ENCODE peak calls at places on chromosomes 1 and 21, in ten cellular contexts. W, V, Z, Q, B, P, S, C, L and G are unnamed samples.

GRCh38 chr1:22819391-22819790 is 108.8 kb downstream of the EPHB2 start:
- DNase-seq in W (no peak), C (no peak), L (no peak), B (no peak), Z (no peak), S (no peak), V (no peak), Q (no peak), P (no peak), G (peak)

GRCh38 chr1:156750191-156750931 is 1.1 kb downstream of the HDGF start:
- DNase-seq in L (peak), C (peak), Q (no peak), B (peak), Z (no peak), W (no peak), P (no peak), V (peak), S (peak), G (peak)

GRCh38 chr1:220787069-220787614 is 429 bp downstream of the MTARC1 start:
- DNase-seq in L (peak), W (peak), S (peak), Z (no peak), V (no peak), B (peak), P (peak), Q (no peak), C (peak), G (no peak)

GRCh38 chr1:37930246-37931142 is 16.4 kb downstream of the INPP5B start:
- DNase-seq in W (peak), L (no peak), V (no peak), P (no peak), S (peak), Q (no peak), Z (peak), B (no peak), C (peak), G (peak)

GRCh38 chr1:152110860-152111514 is 4.3 kb downstream of the TCHH start:
- DNase-seq in Q (peak), C (peak), P (peak), V (peak), W (no peak), L (peak), B (peak), S (no peak), Z (peak), G (no peak)

GRCh38 chr21:42147386-42148020 is 71.4 kb upstream of the ABCG1 start:
- DNase-seq in Z (no peak), W (peak), S (no peak), L (peak), P (no peak), B (no peak), V (no peak), C (no peak), Q (peak), G (no peak)

GRCh38 chr1:162977944-162978568 is 91.1 kb upstream of the RGS4 start:
- DNase-seq in P (no peak), B (no peak), Z (no peak), W (no peak), Q (no peak), S (no peak), L (peak), C (no peak), V (peak), G (no peak)

GRCh38 chr21:29166333-29166732 is 35.9 kb downstream of the MAP3K7CL start:
- DNase-seq in L (no peak), Z (no peak), C (no peak), S (no peak), Q (no peak), P (no peak), W (no peak), V (no peak), B (no peak), G (no peak)

GRCh38 chr1:3483801-3484444 is 29.5 kb downstream of the ARHGEF16 start:
- DNase-seq in C (peak), V (peak), W (no peak), L (peak), P (peak), B (peak), Z (peak), S (peak), Q (no peak), G (no peak)

GRCh38 chr1:59058681-59059441 is 238.0 kb upstream of the FGGY start:
- DNase-seq in V (no peak), Q (no peak), W (no peak), L (no peak), Z (no peak), P (no peak), S (no peak), B (no peak), C (no peak), G (no peak)

GRCh38 chr1:62426238-62426637 is 10.6 kb upstream of the USP1 start:
- DNase-seq in L (no peak), W (no peak), Q (no peak), C (no peak), B (no peak), S (no peak), Z (no peak), V (no peak), P (no peak), G (no peak)

GRCh38 chr1:78387872-78388271 is 102.9 kb upstream of the PTGFR start:
- DNase-seq in S (no peak), C (no peak), P (no peak), B (no peak), V (no peak), Z (peak), Q (no peak), L (no peak), W (no peak), G (no peak)

GRCh38 chr1:3219005-3219724 is 150.2 kb downstream of the PRDM16 start:
- DNase-seq in L (no peak), V (peak), W (peak), C (peak), P (peak), S (peak), Q (no peak), B (peak), Z (peak), G (no peak)

GRCh38 chr1:205922314-205922713 is 20.9 kb downstream of the SLC26A9 start:
- DNase-seq in Z (no peak), S (no peak), V (no peak), L (peak), Q (peak), B (no peak), P (no peak), W (peak), C (no peak), G (peak)

GRCh38 chr1:225668222-225668621 is 15.3 kb upstream of the ENAH start:
- DNase-seq in S (no peak), C (no peak), L (no peak), Z (no peak), P (no peak), V (no peak), W (no peak), B (no peak), Q (no peak), G (no peak)

GRCh38 chr1:63537940-63538339 is 14.6 kb downstream of the EFCAB7 start:
- DNase-seq in V (peak), Z (peak), B (no peak), P (no peak), S (no peak), L (no peak), C (no peak), Q (no peak), W (no peak), G (no peak)

GRCh38 chr21:45590726-45591618 is 48.7 kb upstream of the SLC19A1 start:
- DNase-seq in W (peak), S (no peak), V (no peak), C (no peak), B (peak), P (peak), Z (peak), L (peak), Q (peak), G (no peak)

GRCh38 chr1:117077267-117077666 is 17.1 kb downstream of the TTF2 start:
- DNase-seq in Q (no peak), S (no peak), W (no peak), V (peak), Z (peak), B (no peak), L (no peak), C (no peak), P (no peak), G (no peak)

GRCh38 chr1:200922406-200922805 is 27.7 kb downstream of the INAVA start:
- DNase-seq in P (no peak), L (no peak), V (no peak), S (no peak), Q (peak), Z (no peak), C (no peak), B (no peak), W (peak), G (no peak)

GRCh38 chr1:4564083-4564482 is 90.3 kb upstream of the AJAP1 start:
- DNase-seq in S (no peak), Z (no peak), V (no peak), L (no peak), P (no peak), C (no peak), B (no peak), W (no peak), Q (no peak), G (no peak)

GRCh38 chr1:63152572-63152971 is 169.8 kb upstream of the FOXD3 start:
- DNase-seq in Q (no peak), Z (no peak), S (no peak), C (no peak), L (no peak), B (no peak), V (no peak), W (no peak), P (no peak), G (no peak)

GRCh38 chr1:27713139-27713725 is 12.5 kb upstream of the FAM76A start:
- DNase-seq in B (no peak), P (no peak), Q (no peak), S (no peak), C (no peak), Z (no peak), W (no peak), V (no peak), L (no peak), G (no peak)

GRCh38 chr21:37159053-37159776 is 86.2 kb downstream of the TTC3 start:
- DNase-seq in C (no peak), S (no peak), B (no peak), L (no peak), V (no peak), W (no peak), Q (no peak), P (no peak), Z (no peak), G (no peak)

GRCh38 chr1:151144474-151145157 is 1.8 kb downstream of the SEMA6C start:
- DNase-seq in V (no peak), C (no peak), Z (peak), W (no peak), L (peak), B (no peak), P (no peak), S (peak), Q (no peak), G (peak)

GRCh38 chr1:78101514-78101913 is 55.7 kb downstream of the GIPC2 start:
- DNase-seq in P (peak), C (peak), Q (no peak), L (no peak), W (no peak), Z (peak), S (peak), V (peak), B (peak), G (no peak)

GRCh38 chr21:46621457-46622182 is 13.9 kb upstream of the PRMT2 start:
- DNase-seq in P (no peak), Z (no peak), L (no peak), Q (peak), W (peak), C (no peak), S (no peak), B (no peak), V (no peak), G (no peak)

GRCh38 chr1:219555802-219556201 is 57.1 kb downstream of the ZC3H11B start:
- DNase-seq in C (no peak), L (no peak), V (peak), B (no peak), P (peak), Z (peak), Q (no peak), S (no peak), W (no peak), G (no peak)

GRCh38 chr1:217907504-217907903 is 276.4 kb downstream of the SPATA17 start:
- DNase-seq in Z (peak), Q (no peak), C (no peak), L (no peak), P (peak), S (no peak), B (no peak), V (peak), W (no peak), G (no peak)

GRCh38 chr1:164617607-164618564 is 58.9 kb downstream of the PBX1 start:
- DNase-seq in Q (no peak), C (peak), W (no peak), S (peak), B (peak), P (no peak), Z (peak), V (peak), L (peak), G (no peak)

GRCh38 chr1:1955651-1956094 is 36.6 kb upstream of the TMEM52 start:
- DNase-seq in P (no peak), Q (no peak), Z (no peak), L (no peak), B (no peak), C (no peak), W (no peak), V (no peak), S (no peak), G (peak)

GRCh38 chr1:1956586-1957532 is 37.8 kb upstream of the TMEM52 start:
- DNase-seq in Q (no peak), P (no peak), Z (no peak), W (no peak), L (no peak), B (no peak), V (no peak), S (no peak), C (no peak), G (peak)

GRCh38 chr1:1954015-1954414 is 34.9 kb upstream of the TMEM52 start:
- DNase-seq in V (no peak), C (no peak), Z (no peak), W (no peak), B (no peak), Q (no peak), L (no peak), P (no peak), S (no peak), G (peak)

GRCh38 chr1:1956101-1956500 is 37.0 kb upstream of the TMEM52 start:
- DNase-seq in W (no peak), B (no peak), V (no peak), L (no peak), Q (no peak), Z (no peak), P (no peak), S (no peak), C (no peak), G (no peak)

DNA sequence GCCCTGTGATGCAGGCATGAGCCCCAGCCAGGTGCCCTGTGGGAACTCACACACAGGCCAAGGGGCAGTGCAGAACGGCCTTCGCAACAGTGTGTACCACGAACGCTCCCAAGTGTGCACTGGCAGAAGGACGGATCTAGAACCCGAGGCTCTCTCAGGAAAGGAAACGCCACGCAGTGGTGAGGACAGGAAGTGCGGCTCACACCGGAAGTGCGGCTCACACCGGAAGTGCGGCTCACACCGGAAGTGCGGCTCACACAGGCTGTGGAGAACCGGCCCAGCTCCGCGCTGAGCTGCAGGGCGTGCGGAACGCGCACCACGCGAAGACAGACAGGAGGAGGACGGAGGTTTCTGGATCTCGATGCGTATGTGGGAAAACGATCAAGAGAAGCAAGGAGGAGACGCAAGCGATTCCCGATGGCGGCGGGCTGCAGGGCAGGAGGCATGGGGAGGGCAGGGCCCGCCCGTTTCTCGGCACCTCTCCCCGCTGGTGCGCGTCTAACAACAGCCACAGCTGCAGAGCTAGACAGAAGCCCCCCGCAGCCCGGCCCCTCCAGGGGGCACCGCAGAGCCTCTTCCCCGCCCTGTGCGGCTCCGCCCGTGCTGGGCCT is 35.9 kb upstream of the TMEM52 start:
- DNase-seq in Q (no peak), S (no peak), V (no peak), P (no peak), W (no peak), L (peak), C (no peak), B (no peak), Z (no peak), G (peak)
- TF ChIP-seq CTCF in Q (no peak), S (no peak), V (no peak), P (no peak), W (no peak), L (peak), C (no peak), B (no peak), Z (no peak), G (no peak)

DNA sequence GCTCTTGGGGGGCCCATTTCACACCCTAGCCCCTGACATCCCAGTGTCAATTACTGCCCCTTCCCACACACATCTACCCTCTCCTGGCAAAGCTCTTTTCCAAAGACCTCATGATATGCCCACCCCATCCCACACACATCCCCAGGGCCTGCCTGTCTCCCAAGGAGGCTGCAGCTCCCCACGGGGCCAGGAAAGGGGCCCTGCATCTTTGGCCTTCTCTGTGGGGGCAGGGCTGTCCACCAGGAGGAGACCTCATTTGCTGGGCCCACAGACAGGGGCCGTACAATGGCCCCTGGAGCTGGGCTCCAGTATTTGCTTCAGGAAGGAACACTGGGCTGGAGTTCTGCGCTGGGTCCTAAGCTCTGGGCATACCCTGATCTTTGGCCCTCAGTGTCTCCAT is 65.6 kb upstream of the RUNX3 start:
- DNase-seq in S (no peak), B (no peak), C (no peak), Q (no peak), W (no peak), P (no peak), V (no peak), Z (no peak), L (no peak), G (peak)
- TF ChIP-seq CTCF in S (no peak), B (no peak), C (no peak), Q (no peak), W (no peak), P (no peak), V (no peak), Z (no peak), L (no peak), G (no peak)

GRCh38 chr1:17273096-17273495 is 24.2 kb downstream of the PADI3 start:
- DNase-seq in B (no peak), Z (no peak), S (no peak), V (no peak), W (no peak), C (no peak), Q (no peak), L (no peak), P (no peak), G (peak)

GRCh38 chr1:17272641-17273040 is 23.7 kb downstream of the PADI3 start:
- DNase-seq in W (no peak), L (no peak), B (peak), V (no peak), Q (no peak), S (no peak), C (peak), P (no peak), Z (no peak), G (peak)

GRCh38 chr1:17276568-17276967 is 27.7 kb downstream of the PADI3 start:
- DNase-seq in L (no peak), W (no peak), Z (peak), C (no peak), S (no peak), V (peak), Q (no peak), B (no peak), P (peak), G (peak)

GRCh38 chr1:17272066-17272465 is 23.2 kb downstream of the PADI3 start:
- DNase-seq in C (no peak), B (no peak), Q (no peak), P (no peak), W (no peak), S (no peak), V (no peak), L (no peak), Z (no peak), G (peak)

GRCh38 chr1:17274186-17275170 is 25.6 kb downstream of the PADI3 start:
- DNase-seq in L (peak), W (peak), Q (no peak), V (peak), C (peak), S (no peak), B (peak), P (peak), Z (peak), G (peak)
- TF ChIP-seq CTCF in L (peak), W (no peak), Q (peak), V (peak), C (peak), S (no peak), B (peak), P (peak), Z (peak), G (peak)

DNA sequence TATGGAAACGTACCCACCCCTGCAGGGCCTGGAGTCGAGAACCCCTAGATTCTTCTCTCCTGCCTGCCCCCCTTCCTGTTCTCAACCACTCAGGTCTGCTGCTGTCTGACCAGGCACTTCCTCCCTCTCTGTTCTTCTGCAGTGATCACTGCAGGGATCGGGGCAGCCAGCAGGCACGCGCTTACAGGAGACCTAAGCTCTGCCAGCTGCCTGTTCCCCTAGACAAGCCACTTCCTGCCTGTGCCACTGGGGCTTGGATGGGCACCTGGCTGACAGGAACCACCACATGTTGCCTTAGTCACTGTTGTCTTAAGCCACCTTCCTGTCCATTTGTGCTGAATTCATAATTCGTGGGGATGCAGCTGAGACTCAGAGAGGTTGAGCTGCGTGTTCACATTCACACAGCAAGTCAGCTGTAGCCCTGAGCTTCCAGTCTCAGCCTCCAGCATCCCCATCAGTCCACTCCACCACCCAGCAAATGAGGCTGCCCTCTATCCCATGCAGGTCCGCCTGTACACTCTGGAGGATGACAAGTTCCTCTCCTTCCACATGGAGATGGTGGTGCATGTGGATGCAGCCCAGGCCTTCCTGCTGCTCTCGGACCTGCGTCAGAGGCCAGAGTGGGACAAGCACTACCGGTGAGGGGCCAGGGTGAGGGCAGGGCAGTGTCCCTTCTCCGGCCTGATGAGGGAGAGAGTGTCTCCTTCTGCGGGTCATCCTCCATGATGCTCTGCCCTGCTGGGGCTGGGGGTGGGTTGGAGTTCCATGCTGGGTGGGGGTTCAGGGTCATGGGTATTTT is 18.6 kb downstream of the FAM151A start:
- DNase-seq in B (no peak), P (no peak), S (no peak), Q (peak), W (peak), L (no peak), V (no peak), Z (no peak), C (no peak), G (no peak)
- TF ChIP-seq CTCF in B (no peak), P (no peak), S (no peak), Q (no peak), W (no peak), L (no peak), V (no peak), Z (no peak), C (no peak), G (no peak)

GRCh38 chr1:167995038-167995437 is 58.2 kb upstream of the MPC2 start:
- DNase-seq in Z (no peak), C (no peak), L (no peak), B (no peak), V (no peak), P (no peak), W (no peak), Q (no peak), S (no peak), G (no peak)

GRCh38 chr1:167991546-167991945 is 54.7 kb upstream of the MPC2 start:
- DNase-seq in B (no peak), Z (no peak), Q (no peak), L (no peak), C (no peak), P (no peak), V (no peak), S (no peak), W (no peak), G (no peak)

GRCh38 chr1:167994560-167994959 is 57.7 kb upstream of the MPC2 start:
- DNase-seq in P (no peak), Q (no peak), C (no peak), Z (no peak), S (no peak), B (no peak), V (no peak), L (no peak), W (no peak), G (no peak)

GRCh38 chr1:167996266-167996665 is 59.4 kb upstream of the MPC2 start:
- DNase-seq in W (no peak), L (no peak), V (no peak), Q (no peak), Z (no peak), C (no peak), P (no peak), S (no peak), B (no peak), G (no peak)

GRCh38 chr1:167993720-167994119 is 56.8 kb upstream of the MPC2 start:
- DNase-seq in V (no peak), Z (no peak), S (no peak), W (no peak), P (no peak), Q (no peak), C (no peak), L (no peak), B (no peak), G (no peak)
- TF ChIP-seq CTCF in V (no peak), Z (no peak), S (no peak), W (no peak), P (no peak), Q (no peak), C (no peak), L (no peak), B (no peak), G (no peak)